ENCODE peak calls at places on chromosome 10, in five cellular contexts. T, V, A, X and I are unnamed samples. For H3K4me1 and H3K36me3, the result is how much of the 10 kb centered on the place peaks cover.

GRCh38 chr10:67912330-67912946 is 28.0 kb downstream of the SIRT1 start:
- DNase-seq in T (no peak), X (no peak), V (peak), A (no peak), I (no peak)

GRCh38 chr10:102643346-102644065 is 773 bp upstream of the TRIM8 start:
- DNase-seq in T (no peak), V (peak), A (peak), X (peak), I (peak)

GRCh38 chr10:500876-501275 is 188.6 kb downstream of the DIP2C start:
- DNase-seq in A (no peak), T (peak), X (no peak), V (peak), I (peak)

GRCh38 chr10:113329121-113329596 is 223.7 kb upstream of the HABP2 start:
- DNase-seq in X (no peak), V (peak), A (no peak), T (no peak), I (no peak)

GRCh38 chr10:98472171-98472570 is 25.4 kb upstream of the HPS1 start:
- DNase-seq in V (no peak), X (no peak), A (no peak), T (no peak), I (no peak)

GRCh38 chr10:78053201-78053868 is 19.7 kb downstream of the RPS24 start:
- DNase-seq in V (peak), T (no peak), A (no peak), X (no peak), I (no peak)

GRCh38 chr10:91856637-91857036 is 52.6 kb downstream of the FGFBP3 start:
- DNase-seq in A (peak), V (peak), X (no peak), T (no peak), I (no peak)

GRCh38 chr10:99612167-99612831 is 7.9 kb downstream of the SLC25A28 start:
- DNase-seq in T (no peak), V (peak), X (no peak), A (peak), I (no peak)

GRCh38 chr10:69047111-69047837 is 40.6 kb upstream of the SRGN start:
- DNase-seq in T (no peak), X (no peak), V (peak), A (no peak), I (no peak)

GRCh38 chr10:114504769-114505579 is 100.7 kb upstream of the AFAP1L2 start:
- DNase-seq in X (no peak), V (peak), T (no peak), A (peak), I (no peak)

GRCh38 chr10:102229810-102230263 is 3.7 kb downstream of the ELOVL3 start:
- DNase-seq in A (peak), V (peak), X (peak), T (peak), I (peak)

GRCh38 chr10:93894516-93895378 is 969 bp downstream of the SLC35G1 start:
- DNase-seq in V (peak), X (peak), T (no peak), A (no peak), I (no peak)

GRCh38 chr10:94500063-94500462 is 45.5 kb upstream of the HELLS start:
- DNase-seq in A (peak), T (no peak), V (peak), X (no peak), I (no peak)

GRCh38 chr10:15352818-15353217 is 18.3 kb downstream of the FAM171A1 start:
- DNase-seq in X (no peak), T (no peak), V (no peak), A (no peak), I (no peak)

GRCh38 chr10:101014230-101014884 is 14.7 kb downstream of the LZTS2 start:
- DNase-seq in A (peak), V (peak), T (peak), X (peak), I (peak)

GRCh38 chr10:75399461-75400162 is 2.0 kb downstream of the ZNF503 start:
- DNase-seq in X (peak), V (peak), T (peak), A (peak), I (peak)

GRCh38 chr10:4981722-4982471 is 18.7 kb downstream of the AKR1C1 start:
- DNase-seq in V (peak), A (peak), X (peak), T (no peak), I (no peak)

GRCh38 chr10:81873932-81874816 is 820 bp upstream of the NRG3 start:
- DNase-seq in A (peak), T (no peak), V (peak), X (peak), I (peak)

GRCh38 chr10:129468187-129468586 is 1.1 kb downstream of the MGMT start:
- DNase-seq in A (no peak), T (no peak), X (no peak), V (no peak), I (no peak)

GRCh38 chr10:75982611-75983369 is 551.4 kb downstream of the LRMDA start:
- DNase-seq in T (peak), X (no peak), V (peak), A (peak), I (no peak)

GRCh38 chr10:58177362-58177947 is 90.2 kb downstream of the IPMK start:
- DNase-seq in A (peak), T (no peak), X (no peak), V (peak), I (no peak)

GRCh38 chr10:90007226-90007625 is 305.8 kb downstream of the KIF20B start:
- DNase-seq in X (no peak), A (no peak), V (peak), T (no peak), I (no peak)

GRCh38 chr10:110815354-110816004 is 56.2 kb upstream of the PDCD4 start:
- DNase-seq in V (no peak), A (no peak), X (no peak), T (no peak), I (no peak)

GRCh38 chr10:77699080-77699645 is 61.6 kb upstream of the KCNMA1 start:
- DNase-seq in T (no peak), A (no peak), X (no peak), V (no peak), I (no peak)

GRCh38 chr10:122163182-122164027 is 107.7 kb upstream of the BTBD16 start:
- DNase-seq in V (peak), T (no peak), X (no peak), A (peak), I (no peak)

GRCh38 chr10:5942471-5942870 is 34.9 kb downstream of the IL15RA start:
- DNase-seq in A (no peak), X (peak), T (no peak), V (no peak), I (peak)

GRCh38 chr10:131615150-131615549 is 285.7 kb upstream of the PPP2R2D start:
- DNase-seq in V (no peak), X (no peak), T (no peak), A (no peak), I (no peak)

GRCh38 chr10:96618648-96619047 is 31.8 kb upstream of the TM9SF3 start:
- DNase-seq in V (peak), A (no peak), T (no peak), X (peak), I (peak)

GRCh38 chr10:71608863-71609768 is 110.5 kb downstream of the C10orf105 start:
- DNase-seq in T (peak), X (peak), V (peak), A (peak), I (peak)

GRCh38 chr10:102801496-102801895 is 35.7 kb downstream of the CYP17A1 start:
- DNase-seq in V (peak), X (no peak), T (no peak), A (no peak), I (no peak)

GRCh38 chr10:80664071-80664680 is 126.5 kb downstream of the SH2D4B start:
- DNase-seq in A (peak), V (peak), X (peak), T (peak), I (peak)

GRCh38 chr10:102657451-102657850 is 13.2 kb downstream of the TRIM8 start:
- DNase-seq in T (no peak), X (peak), V (no peak), A (no peak), I (no peak)

GRCh38 chr10:62726142-62726541 is 78.4 kb upstream of the ADO start:
- DNase-seq in A (no peak), X (no peak), T (no peak), V (no peak), I (no peak)

GRCh38 chr10:91974960-91975359 is 51.4 kb downstream of the BTAF1 start:
- DNase-seq in A (no peak), X (no peak), V (peak), T (no peak), I (no peak)

GRCh38 chr10:130748409-130749057 is 563.0 kb downstream of the TCERG1L start:
- DNase-seq in V (no peak), T (peak), X (no peak), A (no peak), I (peak)

DNA sequence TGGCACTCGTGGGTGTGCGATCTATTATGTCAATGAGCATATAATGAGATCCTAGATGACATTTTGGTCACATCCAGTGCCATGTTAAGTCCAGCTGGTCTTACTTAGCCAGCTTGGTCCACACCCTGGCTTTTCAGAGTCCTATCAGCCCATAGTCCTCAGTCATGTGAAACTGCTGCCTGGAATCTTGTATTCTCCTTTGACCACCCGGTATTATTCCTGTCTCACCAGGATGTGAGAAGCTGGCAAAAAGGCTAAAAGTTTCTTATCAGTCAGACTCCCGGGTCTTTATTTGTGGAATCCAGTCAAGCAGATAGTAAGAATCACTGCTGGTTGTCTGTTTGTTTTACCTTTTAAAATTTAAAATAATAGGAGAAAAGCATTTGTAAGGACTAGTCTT is 705.6 kb upstream of the GHITM start:
- DNase-seq in A (no peak), V (no peak), X (no peak), T (no peak), I (no peak)
- H3K4me1 ChIP-seq in A (under half), V (under half), X (under half), T (under half), I (under half)

GRCh38 chr10:29493697-29494096 is 141.1 kb downstream of the SVIL start:
- DNase-seq in A (no peak), V (no peak), T (no peak), X (no peak), I (no peak)
- H3K36me3 ChIP-seq in A (under half), V (half or more), T (half or more), X (under half), I (half or more)

GRCh38 chr10:108902491-108903250 is 1020.6 kb downstream of the XPNPEP1 start:
- DNase-seq in T (no peak), V (no peak), X (no peak), A (no peak), I (no peak)

GRCh38 chr10:108904163-108904878 is 1019.0 kb downstream of the XPNPEP1 start:
- DNase-seq in V (peak), T (no peak), A (no peak), X (no peak), I (peak)

GRCh38 chr10:108901766-108902365 is 1021.4 kb downstream of the XPNPEP1 start:
- DNase-seq in T (no peak), X (no peak), V (no peak), A (no peak), I (no peak)

GRCh38 chr10:108894402-108895301 is 1028.7 kb downstream of the XPNPEP1 start:
- DNase-seq in T (no peak), V (no peak), X (no peak), A (no peak), I (no peak)

GRCh38 chr10:108899686-108900085 is 1023.6 kb downstream of the XPNPEP1 start:
- DNase-seq in X (no peak), V (no peak), A (no peak), T (no peak), I (no peak)
- TF ChIP-seq CTCF in X (no peak), V (no peak), A (no peak), T (no peak), I (no peak)

GRCh38 chr10:118518095-118518494 is 77.4 kb downstream of the PRLHR start:
- DNase-seq in A (no peak), T (no peak), X (no peak), V (no peak), I (no peak)

GRCh38 chr10:118520116-118520742 is 75.2 kb downstream of the PRLHR start:
- DNase-seq in X (no peak), V (no peak), T (no peak), A (no peak), I (no peak)

GRCh38 chr10:118521415-118522117 is 73.9 kb downstream of the PRLHR start:
- DNase-seq in X (no peak), V (no peak), A (no peak), T (no peak), I (no peak)

GRCh38 chr10:118523775-118524174 is 71.7 kb downstream of the PRLHR start:
- DNase-seq in V (no peak), A (no peak), X (no peak), T (no peak), I (no peak)

GRCh38 chr10:118522791-118523498 is 72.5 kb downstream of the PRLHR start:
- DNase-seq in V (peak), X (no peak), T (no peak), A (no peak), I (no peak)
- H3K4me1 ChIP-seq in V (under half), X (under half), T (under half), A (under half), I (under half)

DNA sequence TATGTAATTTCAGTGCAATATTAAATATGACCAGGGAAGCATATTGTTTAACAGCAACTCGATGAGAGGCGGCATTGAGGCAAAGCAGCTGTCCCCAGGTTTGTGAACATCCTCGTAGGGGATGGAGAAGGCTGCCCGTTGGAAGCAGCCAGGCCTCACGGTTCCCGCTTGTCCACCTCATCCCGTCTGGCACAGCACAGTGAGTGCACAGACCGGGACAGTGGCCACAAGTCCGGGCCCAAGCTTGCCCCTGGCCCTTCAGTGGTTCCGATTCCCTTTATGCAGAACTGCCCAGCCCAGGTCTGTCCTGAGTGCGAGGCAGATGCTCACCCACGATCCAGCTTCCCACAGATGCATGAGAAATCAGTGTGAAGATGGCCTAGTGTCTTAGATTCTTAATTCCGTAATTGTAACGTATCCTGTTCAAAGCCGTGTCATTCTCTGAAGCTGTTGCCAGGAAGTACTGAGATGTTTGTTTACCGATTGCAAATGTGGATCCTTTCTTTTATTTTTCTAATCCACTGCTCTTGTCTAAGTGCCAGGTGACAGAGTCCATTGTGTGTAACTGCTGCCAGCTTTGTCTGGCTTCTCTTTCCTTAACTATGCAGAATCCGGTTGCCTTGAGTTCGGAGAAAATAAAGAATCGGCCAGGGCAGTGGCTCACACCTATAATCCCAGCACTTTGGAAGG is 35.5 kb downstream of the PFKP start:
- DNase-seq in A (no peak), X (no peak), V (peak), T (no peak), I (no peak)
- H3K36me3 ChIP-seq in A (under half), X (under half), V (half or more), T (under half), I (under half)

GRCh38 chr10:3239066-3239919 is 66.7 kb upstream of the PITRM1 start:
- DNase-seq in T (peak), X (peak), V (peak), A (peak), I (peak)

GRCh38 chr10:3242251-3242650 is 69.7 kb upstream of the PITRM1 start:
- DNase-seq in A (no peak), V (no peak), T (no peak), X (no peak), I (no peak)

GRCh38 chr10:3238115-3238871 is 65.7 kb upstream of the PITRM1 start:
- DNase-seq in T (no peak), A (no peak), V (peak), X (no peak), I (no peak)

GRCh38 chr10:3241128-3242057 is 68.8 kb upstream of the PITRM1 start:
- DNase-seq in V (no peak), X (no peak), T (no peak), A (no peak), I (no peak)

DNA sequence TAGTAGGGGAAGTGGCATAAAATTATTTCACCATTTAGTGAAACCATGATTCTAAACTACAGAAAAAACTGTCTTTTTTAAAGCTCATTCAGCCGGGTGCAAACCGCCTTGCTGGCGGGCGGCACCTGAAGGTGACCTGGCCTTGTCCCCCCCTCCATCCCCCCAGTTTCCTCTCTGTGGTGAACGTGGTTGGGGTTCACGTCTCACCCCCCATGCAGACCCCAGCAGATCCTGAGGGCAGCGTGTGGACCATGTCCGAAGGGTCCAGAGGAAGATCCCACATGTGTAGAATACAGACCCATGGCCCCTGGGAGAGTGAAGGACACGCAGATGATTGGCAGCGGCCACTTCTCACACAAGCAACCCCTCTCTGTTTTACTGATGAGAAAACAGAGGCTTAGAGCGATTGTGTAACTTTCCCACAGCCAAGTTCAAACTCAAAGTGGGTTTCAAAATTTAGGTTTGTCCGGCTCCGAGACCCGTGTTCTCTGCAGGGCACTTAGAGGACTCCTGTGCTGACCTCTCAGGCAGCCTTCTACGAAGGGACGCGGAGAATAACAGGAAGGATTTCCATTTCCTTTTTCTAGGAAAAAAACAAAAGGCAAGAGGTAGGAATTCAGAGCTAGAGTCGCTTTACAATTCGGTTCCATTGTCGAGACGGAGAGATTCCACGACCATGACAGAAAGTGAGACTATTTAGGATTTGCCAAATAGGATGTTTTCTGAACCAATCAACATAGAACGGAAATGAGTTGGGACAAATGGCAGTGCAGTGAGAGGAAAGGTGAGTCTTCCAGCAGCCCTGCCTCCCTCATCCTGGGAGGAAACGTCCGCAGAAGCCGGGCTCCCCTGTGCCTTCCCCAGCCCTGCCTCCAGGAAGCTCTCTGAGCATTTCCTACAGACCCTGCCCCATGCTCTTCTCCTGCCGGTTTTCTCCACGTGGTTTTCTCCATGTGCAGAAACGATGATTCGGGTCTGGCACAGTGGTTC is 67.6 kb upstream of the PITRM1 start:
- DNase-seq in X (no peak), V (no peak), A (no peak), T (no peak), I (no peak)
- TF ChIP-seq CTCF in X (no peak), V (no peak), A (no peak), T (no peak), I (no peak)